ENCODE peak calls at places on chromosome 3, in ten cellular contexts. D is epithelial cell of esophagus, S is CD14-positive monocyte, W is psoas muscle, U is RWPE1, E is heart left ventricle, N is WTC11, O is right lobe of liver, B is fibroblast of pulmonary artery, A is progenitor cell of endocrine pancreas. Y is an unnamed sample.

GRCh38 chr3:156323466-156323865 is 203.1 kb downstream of the KCNAB1 start:
- DNase-seq in A (no peak), D (peak), S (no peak), O (no peak), E (no peak), B (peak), N (no peak), W (no peak), U (peak), Y (no peak)

GRCh38 chr3:36193448-36193847 is 186.9 kb upstream of the STAC start:
- DNase-seq in D (peak), A (no peak), W (no peak), S (no peak), B (peak), N (no peak), E (no peak), U (no peak), O (no peak), Y (peak)

GRCh38 chr3:10284496-10284895 is 8.3 kb downstream of the GHRL start:
- DNase-seq in D (no peak), S (no peak), U (no peak), N (no peak), W (no peak), B (no peak), E (no peak), A (no peak), O (no peak), Y (no peak)

GRCh38 chr3:48949376-48949717 is 30.7 kb downstream of the ARIH2 start:
- DNase-seq in O (no peak), B (no peak), W (no peak), A (no peak), U (no peak), E (no peak), D (no peak), S (no peak), N (no peak), Y (no peak)

GRCh38 chr3:105827959-105828358 is 40.9 kb downstream of the CBLB start:
- DNase-seq in W (peak), S (no peak), U (peak), B (peak), O (no peak), A (no peak), D (peak), E (peak), N (no peak), Y (peak)

GRCh38 chr3:38711321-38711720 is 61.8 kb upstream of the SCN5A start:
- DNase-seq in O (no peak), N (no peak), B (no peak), A (no peak), S (no peak), E (no peak), D (peak), U (no peak), W (no peak), Y (no peak)

GRCh38 chr3:8938021-8938420 is 25.3 kb downstream of the RAD18 start:
- DNase-seq in U (no peak), O (no peak), W (no peak), E (no peak), A (no peak), S (no peak), B (peak), D (peak), N (no peak), Y (peak)

GRCh38 chr3:90036931-90037330 is 929.5 kb downstream of the EPHA3 start:
- DNase-seq in U (no peak), B (no peak), S (no peak), D (no peak), O (no peak), A (no peak), W (no peak), E (no peak), N (no peak), Y (no peak)

GRCh38 chr3:45647148-45647619 is 42.0 kb upstream of the SACM1L start:
- DNase-seq in O (no peak), A (no peak), W (no peak), B (peak), N (no peak), D (peak), U (peak), S (peak), E (no peak), Y (peak)

GRCh38 chr3:50298836-50299637 is at the start of the genes HYAL3 and NAA80:
- DNase-seq in S (peak), D (peak), B (peak), N (peak), A (peak), E (peak), W (peak), O (peak), U (peak), Y (peak)

GRCh38 chr3:182568756-182569155 is 224.5 kb upstream of the ATP11B start:
- DNase-seq in U (no peak), O (no peak), W (no peak), S (no peak), E (no peak), B (no peak), D (no peak), A (no peak), N (no peak), Y (no peak)

GRCh38 chr3:183692436-183692835 is 5.2 kb upstream of the YEATS2 start:
- DNase-seq in U (no peak), D (peak), S (no peak), O (no peak), N (no peak), B (no peak), A (no peak), W (no peak), E (no peak), Y (no peak)

GRCh38 chr3:188974856-188975611 is 196.7 kb upstream of the TPRG1 start:
- DNase-seq in B (no peak), W (no peak), O (no peak), N (no peak), E (no peak), D (no peak), U (no peak), A (no peak), S (no peak), Y (peak)

GRCh38 chr3:108036984-108037741 is 53.7 kb downstream of the CD47 start:
- DNase-seq in A (no peak), W (no peak), D (no peak), B (peak), E (no peak), N (no peak), S (no peak), U (no peak), O (no peak), Y (peak)

GRCh38 chr3:170055209-170055608 is 17.4 kb downstream of the GPR160 start:
- DNase-seq in N (no peak), O (no peak), W (no peak), A (no peak), D (peak), U (no peak), E (no peak), B (no peak), S (no peak), Y (peak)

GRCh38 chr3:130539005-130539404 is 22.0 kb downstream of the COL6A6 start:
- DNase-seq in S (no peak), B (peak), W (no peak), U (peak), A (no peak), O (peak), E (no peak), D (peak), N (peak), Y (peak)
- TF ChIP-seq CTCF in S (peak), B (peak), W (no peak), U (peak), A (peak), O (peak), E (peak), D (peak), N (peak), Y (peak)

GRCh38 chr3:64225695-64226499 is 631 bp upstream of the PRICKLE2 start:
- DNase-seq in D (no peak), S (no peak), W (no peak), U (no peak), B (no peak), A (no peak), N (no peak), O (no peak), E (no peak), Y (peak)
- TF ChIP-seq CTCF in D (no peak), S (no peak), W (no peak), U (no peak), B (no peak), A (no peak), N (no peak), O (no peak), E (no peak), Y (no peak)

GRCh38 chr3:122982202-122983185 is 45.1 kb downstream of the SEMA5B start:
- DNase-seq in B (no peak), W (no peak), A (no peak), U (no peak), N (peak), S (no peak), E (peak), D (no peak), O (no peak), Y (no peak)
- TF ChIP-seq CTCF in B (no peak), W (no peak), A (no peak), U (no peak), N (no peak), S (no peak), E (no peak), D (no peak), O (no peak), Y (no peak)

DNA sequence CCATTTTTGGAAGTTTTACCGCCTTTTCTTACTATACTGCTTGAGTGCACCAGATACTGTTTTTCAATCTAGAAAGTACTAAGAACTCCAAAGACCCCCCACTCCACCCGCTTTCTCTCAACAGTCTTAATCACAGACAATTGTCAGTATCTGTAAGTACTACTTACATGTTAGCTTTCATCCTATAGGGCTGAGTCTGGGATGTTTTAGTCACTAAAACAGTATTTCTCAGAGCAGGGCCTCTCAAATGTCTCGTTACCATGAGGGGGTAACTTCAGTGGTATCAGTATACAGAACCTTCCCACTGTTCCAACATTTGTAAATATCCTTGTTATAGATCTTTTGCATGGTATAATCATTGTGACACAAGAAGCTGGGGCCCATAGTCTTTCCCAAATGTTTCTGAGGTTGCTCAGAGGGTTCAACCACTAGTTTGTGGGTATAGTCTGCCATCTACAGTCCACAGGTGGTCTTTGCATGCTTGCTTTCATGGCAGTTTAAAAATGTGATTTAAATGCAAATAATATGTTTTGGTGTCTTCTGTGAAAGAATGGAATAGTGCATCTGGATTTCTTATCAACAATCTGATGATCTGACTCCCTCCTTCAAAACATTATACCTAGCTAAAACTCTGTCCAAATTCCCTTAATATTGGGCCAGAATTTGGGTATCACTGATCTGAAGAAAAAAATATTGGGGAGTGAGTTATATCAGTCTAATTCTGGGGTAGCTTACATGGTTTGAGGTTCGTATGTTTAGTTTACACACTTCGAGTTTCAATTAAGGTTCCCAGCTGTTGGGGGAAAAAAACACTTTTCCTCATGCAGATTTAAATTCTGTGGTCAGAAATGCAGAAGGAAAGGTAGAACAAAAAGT is 18.0 kb upstream of the DNAJC13 start:
- DNase-seq in W (no peak), B (peak), D (peak), S (no peak), U (peak), E (no peak), O (no peak), N (peak), A (peak), Y (peak)
- TF ChIP-seq CTCF in W (peak), B (peak), D (peak), S (peak), U (peak), E (peak), O (peak), N (peak), A (peak), Y (peak)

DNA sequence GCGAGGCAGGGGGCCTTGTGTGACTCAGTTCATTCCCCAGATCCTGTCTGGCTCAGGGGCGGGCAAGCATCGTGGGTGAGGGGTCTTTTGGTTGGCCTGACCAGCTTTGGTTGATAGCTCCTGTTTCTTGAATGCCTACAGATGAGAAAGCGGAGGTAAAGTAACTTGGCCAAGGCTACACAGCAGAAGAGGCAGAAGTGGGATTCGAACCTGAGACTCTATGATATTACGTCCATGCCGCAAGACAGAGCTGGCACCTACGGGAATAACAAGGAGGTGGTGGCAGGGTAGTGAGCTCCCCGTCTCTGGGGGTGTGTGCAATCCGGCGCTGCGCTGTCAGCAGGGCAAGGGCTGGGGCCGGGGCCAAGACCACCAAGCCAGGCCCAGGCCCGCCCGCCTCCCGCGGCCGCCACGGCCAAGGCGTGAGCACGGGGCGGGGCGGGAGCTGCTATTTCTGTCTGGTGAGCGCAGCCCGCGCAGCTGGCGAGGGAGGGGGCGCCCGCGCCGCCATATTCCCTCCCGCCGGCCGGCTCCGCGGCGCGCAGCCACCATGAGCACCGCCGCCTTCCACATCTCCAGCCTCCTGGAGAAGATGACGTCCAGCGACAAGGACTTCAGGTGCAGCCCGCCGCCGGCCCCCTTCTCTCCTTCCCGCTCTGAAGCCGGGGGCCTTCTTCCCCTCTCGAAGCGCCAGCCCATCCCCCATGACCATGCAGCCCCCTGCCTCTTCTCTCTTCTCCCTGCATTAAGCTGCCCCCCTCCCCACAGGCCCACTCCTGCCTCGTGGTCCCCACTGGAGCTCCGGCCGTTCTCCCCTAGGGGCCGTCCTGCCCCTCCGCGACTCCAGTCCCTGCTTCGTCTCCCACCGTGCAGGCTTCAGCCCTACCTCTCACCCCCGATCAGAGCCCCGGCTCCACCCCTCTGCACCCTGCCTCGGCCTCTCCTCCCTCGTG is at the start of gene CAND2:
- DNase-seq in S (no peak), W (peak), U (peak), O (peak), D (peak), A (peak), B (peak), E (peak), N (peak), Y (peak)
- TF ChIP-seq CTCF in S (no peak), W (no peak), U (no peak), O (no peak), D (no peak), A (no peak), B (no peak), E (no peak), N (no peak), Y (no peak)

DNA sequence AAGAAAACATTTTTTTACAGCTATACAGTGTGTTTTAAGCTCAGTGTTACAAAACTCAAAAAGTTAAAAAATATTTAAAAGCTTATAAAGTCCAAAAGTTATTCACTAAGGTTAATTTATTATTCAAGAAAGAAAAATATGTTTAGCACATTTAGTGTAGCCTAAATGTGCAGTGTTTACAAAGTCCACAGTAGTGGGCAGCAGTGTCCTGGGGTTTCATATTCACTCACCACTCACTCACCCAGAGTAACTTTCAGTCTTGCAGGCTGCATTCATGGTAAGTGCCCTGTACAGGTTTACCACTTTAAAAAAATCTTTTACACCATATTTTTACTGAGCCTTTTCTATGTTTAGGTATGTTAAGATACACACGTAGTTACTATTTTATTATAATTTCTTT is 300.2 kb upstream of the TRIM42 start:
- DNase-seq in D (no peak), B (no peak), N (no peak), E (no peak), S (no peak), A (no peak), W (no peak), U (no peak), O (no peak), Y (no peak)
- TF ChIP-seq CTCF in D (peak), B (no peak), N (no peak), E (peak), S (no peak), A (no peak), W (no peak), U (no peak), O (no peak), Y (no peak)

Y was measured in foreskin fibroblast.